ENCODE peak calls at places on chromosomes 6 and 20, in five cellular contexts. S is HCT116, O is GM12878, V is H1, J is K562. H is an unnamed sample.

GRCh38 chr20:47487175-47487917 is 14.3 kb upstream of the NCOA3 start:
- DNase-seq in S (no peak), O (peak), V (no peak), J (peak), H (no peak)

GRCh38 chr20:44572551-44573500 is 9.6 kb upstream of the PKIG start:
- DNase-seq in S (no peak), O (no peak), V (no peak), J (no peak), H (no peak)

GRCh38 chr6:47655719-47656595 is 42.4 kb upstream of the ADGRF4 start:
- DNase-seq in S (peak), O (no peak), V (no peak), J (peak), H (no peak)

GRCh38 chr6:136086686-136087085 is 163.4 kb downstream of the MTFR2 start:
- DNase-seq in S (no peak), O (no peak), V (no peak), J (no peak), H (no peak)

GRCh38 chr6:33088258-33088930 is 12.6 kb downstream of the HLA-DPB1 start:
- DNase-seq in S (peak), O (no peak), V (no peak), J (no peak), H (no peak)

GRCh38 chr6:140062042-140063041 is 687.9 kb upstream of the CITED2 start:
- DNase-seq in S (no peak), O (no peak), V (no peak), J (no peak), H (no peak)

GRCh38 chr6:145071836-145072235 is 663.5 kb downstream of the EPM2A start:
- DNase-seq in S (no peak), O (no peak), V (no peak), J (no peak), H (no peak)

GRCh38 chr20:62159835-62160234 is 16.3 kb downstream of the SS18L1 start:
- DNase-seq in S (peak), O (peak), V (no peak), J (no peak), H (no peak)

GRCh38 chr6:125253881-125254280 is 47.9 kb downstream of the HDDC2 start:
- DNase-seq in S (no peak), O (no peak), V (no peak), J (no peak), H (no peak)

GRCh38 chr6:167678102-167679101 is 148.3 kb upstream of the AFDN start:
- DNase-seq in S (no peak), O (no peak), V (peak), J (no peak), H (peak)

GRCh38 chr6:28710466-28711191 is 184.9 kb downstream of the GPX5 start:
- DNase-seq in S (no peak), O (no peak), V (peak), J (peak), H (peak)

GRCh38 chr20:38806855-38807655 is 1.6 kb downstream of the PPP1R16B start:
- DNase-seq in S (no peak), O (no peak), V (peak), J (no peak), H (no peak)

GRCh38 chr6:46974786-46975185 is 53.0 kb upstream of the ADGRF5 start:
- DNase-seq in S (no peak), O (no peak), V (no peak), J (no peak), H (no peak)

GRCh38 chr6:44226368-44227137 is 3.2 kb downstream of the SLC29A1 start:
- DNase-seq in S (no peak), O (no peak), V (no peak), J (peak), H (no peak)

GRCh38 chr6:27617046-27617687 is 144.3 kb upstream of the ZNF184 start:
- DNase-seq in S (no peak), O (no peak), V (no peak), J (peak), H (no peak)

GRCh38 chr6:28985396-28986164 is 19.5 kb downstream of the ZNF311 start:
- DNase-seq in S (peak), O (no peak), V (peak), J (no peak), H (peak)

GRCh38 chr6:24908555-24908954 is 27.2 kb downstream of the RIPOR2 start:
- DNase-seq in S (no peak), O (no peak), V (no peak), J (no peak), H (no peak)

GRCh38 chr6:129607581-129608186 is 102.3 kb downstream of the ARHGAP18 start:
- DNase-seq in S (no peak), O (no peak), V (no peak), J (no peak), H (no peak)

GRCh38 chr6:7169296-7169721 is 61.5 kb downstream of the RREB1 start:
- DNase-seq in S (no peak), O (no peak), V (peak), J (no peak), H (no peak)

GRCh38 chr6:112366695-112367546 is 19.8 kb downstream of the RFPL4B start:
- DNase-seq in S (no peak), O (no peak), V (no peak), J (no peak), H (no peak)
- TF ChIP-seq SRF in S (no peak), O (no peak), V (no peak), J (no peak), H (no peak)

GRCh38 chr20:18663932-18664331 is 76.1 kb downstream of the DTD1 start:
- DNase-seq in S (no peak), O (no peak), V (no peak), J (no peak), H (no peak)
- TF ChIP-seq SRF in S (no peak), O (no peak), V (no peak), J (no peak), H (no peak)

GRCh38 chr20:31452575-31452974 is 12.1 kb downstream of the DEFB123 start:
- DNase-seq in S (no peak), O (no peak), V (no peak), J (no peak), H (no peak)
- TF ChIP-seq SRF in S (no peak), O (no peak), V (no peak), J (no peak), H (no peak)

DNA sequence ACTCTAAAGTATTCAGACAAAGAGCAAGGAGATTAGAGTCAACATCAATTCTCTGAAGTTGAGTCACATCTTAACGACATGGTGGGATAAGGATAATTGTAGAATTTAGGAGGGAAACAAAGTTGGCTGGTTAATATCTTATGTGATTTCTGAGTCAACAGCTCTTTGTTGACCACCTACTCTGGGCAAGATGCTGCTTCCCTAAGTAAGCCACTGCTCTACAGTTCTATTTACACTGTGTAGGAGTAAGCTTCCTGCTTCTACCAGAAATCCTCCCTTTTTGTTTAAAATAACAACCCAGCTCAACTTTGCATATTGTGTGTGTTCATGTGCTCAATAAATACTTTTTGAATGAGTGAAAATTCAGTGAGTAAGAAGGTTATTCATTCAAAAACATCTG is 3.1 kb downstream of the HS3ST5 start:
- DNase-seq in S (no peak), O (no peak), V (no peak), J (no peak), H (peak)
- TF ChIP-seq SRF in S (no peak), O (no peak), V (no peak), J (no peak), H (no peak)

GRCh38 chr6:159110013-159110412 is 59.2 kb upstream of the FNDC1 start:
- DNase-seq in S (peak), O (no peak), V (peak), J (peak), H (peak)
- TF ChIP-seq SRF in S (no peak), O (no peak), V (no peak), J (no peak), H (no peak)

GRCh38 chr6:5084192-5084786 is 852 bp upstream of the PPP1R3G start:
- DNase-seq in S (no peak), O (no peak), V (no peak), J (peak), H (no peak)

GRCh38 chr6:5087389-5087788 is 2.2 kb downstream of the PPP1R3G start:
- DNase-seq in S (no peak), O (no peak), V (peak), J (no peak), H (no peak)

GRCh38 chr6:5084787-5085637 is at the start of gene PPP1R3G:
- DNase-seq in S (no peak), O (no peak), V (peak), J (peak), H (no peak)

GRCh38 chr6:5086294-5086890 is 1.3 kb downstream of the PPP1R3G start:
- DNase-seq in S (no peak), O (no peak), V (peak), J (no peak), H (no peak)

DNA sequence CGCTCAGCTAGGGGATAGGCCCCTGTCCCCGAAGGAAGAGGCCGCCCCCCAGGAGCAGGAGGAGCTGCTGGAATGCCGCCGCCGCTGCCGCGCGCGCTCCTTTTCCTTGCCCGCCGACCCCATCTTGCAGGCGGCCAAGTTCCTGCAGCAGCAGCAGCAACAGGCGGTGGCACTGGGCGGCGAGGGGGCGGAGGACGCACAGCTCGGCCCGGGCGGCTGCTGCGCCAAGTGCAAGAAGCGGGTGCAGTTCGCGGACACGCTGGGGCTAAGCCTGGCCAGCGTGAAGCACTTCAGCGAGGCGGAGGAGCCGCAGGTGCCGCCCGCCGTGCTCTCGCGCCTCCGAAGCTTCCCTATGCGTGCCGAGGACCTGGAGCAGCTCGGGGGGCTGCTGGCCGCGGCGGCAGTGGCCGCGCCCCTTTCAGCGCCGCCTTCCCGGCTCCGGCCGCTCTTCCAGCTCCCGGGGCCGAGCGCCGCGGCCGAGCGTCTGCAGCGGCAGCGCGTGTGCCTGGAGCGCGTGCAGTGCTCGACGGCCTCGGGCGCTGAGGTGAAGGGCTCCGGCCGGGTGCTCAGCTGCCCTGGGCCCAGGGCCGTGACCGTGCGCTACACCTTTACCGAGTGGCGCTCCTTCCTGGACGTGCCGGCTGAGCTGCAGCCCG is 625 bp downstream of the PPP1R3G start:
- DNase-seq in S (no peak), O (no peak), V (peak), J (no peak), H (no peak)
- TF ChIP-seq SRF in S (no peak), O (no peak), V (no peak), J (no peak), H (no peak)

GRCh38 chr6:154800338-154800737 is 67.1 kb downstream of the SCAF8 start:
- DNase-seq in S (no peak), O (no peak), V (no peak), J (no peak), H (no peak)

GRCh38 chr6:154806804-154807203 is 73.6 kb downstream of the SCAF8 start:
- DNase-seq in S (no peak), O (no peak), V (no peak), J (no peak), H (no peak)

GRCh38 chr6:154805288-154805911 is 72.2 kb downstream of the SCAF8 start:
- DNase-seq in S (peak), O (no peak), V (no peak), J (peak), H (peak)
- TF ChIP-seq SRF in S (no peak), O (no peak), V (no peak), J (no peak), H (no peak)

DNA sequence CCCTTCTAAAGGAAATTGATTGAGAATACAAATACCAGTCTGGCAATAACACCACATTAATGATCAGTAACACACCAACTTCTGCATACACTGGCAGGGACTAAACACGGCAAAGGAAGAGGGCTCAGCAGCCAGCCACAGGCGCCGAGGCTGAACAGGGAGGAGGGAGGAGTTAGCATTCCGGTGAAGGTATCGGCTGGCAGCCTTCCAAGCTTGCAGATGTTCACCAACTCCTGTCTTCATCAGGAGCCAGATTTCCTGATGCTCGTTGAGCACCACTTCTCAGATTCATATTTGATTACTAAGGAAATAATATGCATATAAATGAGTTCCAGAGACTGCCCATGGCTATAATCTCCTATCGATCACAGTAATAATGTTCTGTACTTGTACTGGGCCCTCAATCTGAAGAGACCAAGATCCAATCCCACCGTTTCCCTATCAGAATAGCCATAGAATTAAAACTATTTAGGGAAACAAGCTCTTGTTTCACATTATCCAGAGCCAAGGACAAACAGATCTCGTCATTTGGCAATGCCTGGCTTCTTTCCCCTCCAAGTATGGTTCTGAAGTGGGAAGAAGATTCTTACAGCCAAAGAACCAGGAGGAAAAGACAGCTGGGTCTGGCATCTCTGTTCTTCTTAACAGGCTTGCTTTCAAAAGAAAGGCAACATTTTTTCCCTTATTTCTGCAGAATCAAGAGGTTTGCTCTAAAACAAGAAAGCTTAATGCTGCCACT is 42.2 kb downstream of the GFOD1 start:
- DNase-seq in S (no peak), O (no peak), V (no peak), J (peak), H (no peak)
- TF ChIP-seq SRF in S (no peak), O (no peak), V (no peak), J (no peak), H (no peak)

GRCh38 chr6:80319286-80319685 is 212.8 kb downstream of the BCKDHB start:
- DNase-seq in S (no peak), O (no peak), V (no peak), J (no peak), H (no peak)
- TF ChIP-seq SRF in S (no peak), O (no peak), V (no peak), J (no peak), H (no peak)

GRCh38 chr20:4230185-4230584 is 214.8 kb upstream of the RNF24 start:
- DNase-seq in S (no peak), O (no peak), V (no peak), J (no peak), H (no peak)

GRCh38 chr20:4229415-4229814 is 214.1 kb upstream of the RNF24 start:
- DNase-seq in S (no peak), O (no peak), V (no peak), J (no peak), H (no peak)

GRCh38 chr20:4226330-4227084 is 211.1 kb upstream of the RNF24 start:
- DNase-seq in S (no peak), O (no peak), V (no peak), J (no peak), H (no peak)

GRCh38 chr20:4225778-4226177 is 210.4 kb upstream of the RNF24 start:
- DNase-seq in S (no peak), O (no peak), V (no peak), J (no peak), H (peak)

DNA sequence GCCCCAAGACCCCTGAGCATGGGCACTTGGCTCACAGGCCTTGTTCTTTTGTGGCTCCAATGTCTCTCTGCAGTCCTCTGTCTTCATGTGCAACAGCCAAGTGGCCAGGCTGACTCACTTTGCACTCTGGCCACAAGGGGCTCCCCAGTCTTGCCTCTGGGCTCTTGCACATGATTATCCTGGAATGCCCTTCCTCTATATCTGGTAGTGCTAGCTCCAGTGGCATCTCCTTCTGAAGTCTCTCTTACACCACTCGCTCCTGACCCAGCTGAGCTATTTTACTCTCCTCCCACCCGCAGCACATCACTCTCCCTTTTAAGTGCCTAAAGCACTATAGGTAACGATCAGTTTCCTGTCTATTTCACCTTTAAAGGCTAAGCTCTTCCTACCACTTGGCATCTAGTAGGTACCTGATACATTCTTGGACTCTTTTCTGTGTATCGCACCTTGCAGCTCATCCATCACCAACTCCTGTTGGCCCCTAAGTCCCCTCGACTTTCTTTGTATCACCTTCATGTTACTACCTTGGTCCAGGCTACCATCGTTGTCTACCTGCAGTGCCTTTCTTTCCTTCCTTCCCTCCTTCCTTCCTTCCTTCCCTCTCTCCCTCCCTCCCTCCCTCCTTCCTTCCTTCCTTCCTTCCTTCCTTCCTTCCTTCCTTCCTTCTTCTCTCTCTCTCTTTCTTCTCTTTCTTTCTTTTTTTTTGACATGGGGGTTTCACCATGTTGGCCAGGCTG is 211.9 kb upstream of the RNF24 start:
- DNase-seq in S (no peak), O (no peak), V (peak), J (peak), H (peak)
- TF ChIP-seq SRF in S (no peak), O (no peak), V (no peak), J (no peak), H (no peak)

H was measured in HepG2.